ENCODE peak calls at places on chromosome 13, in ten cellular contexts. One of them, this sample, is unnamed.

GRCh38 chr13:65926750-65927171 is 1303.4 kb downstream of the PCDH9 start:
- DNase-seq in AG09309: no peak
- DNase-seq in GOT3: no peak
- DNase-seq in naive thymus-derived CD8-positive, alpha-beta T cell: no peak
- DNase-seq in bronchial epithelial cell: no peak
- DNase-seq in amygdala: peak; percentile 1
- DNase-seq in stimulated activated CD8-positive, alpha-beta memory T cell treated with anti-CD3 and anti-CD28 coated beads, Interleukin-7, amount 100 ng/mL, for 4 hours: no peak
- DNase-seq in fibroblast of the conjunctiva: no peak
- DNase-seq in M059J: peak; percentile 4
- DNase-seq in HT1080: no peak
- DNase-seq in this sample: no peak

GRCh38 chr13:41008349-41008980 is 10.7 kb downstream of the ELF1 start:
- DNase-seq in GOT3: no peak
- DNase-seq in HT1080: peak; percentile 88
- DNase-seq in AG09309: peak; percentile 42
- DNase-seq in fibroblast of the conjunctiva: peak; percentile 67
- DNase-seq in stimulated activated CD8-positive, alpha-beta memory T cell treated with anti-CD3 and anti-CD28 coated beads, Interleukin-7, amount 100 ng/mL, for 4 hours: no peak
- DNase-seq in naive thymus-derived CD8-positive, alpha-beta T cell: no peak
- DNase-seq in M059J: peak; percentile 27
- DNase-seq in amygdala: no peak
- DNase-seq in bronchial epithelial cell: peak; percentile 94
- DNase-seq in this sample: peak; percentile 40

GRCh38 chr13:38321654-38322053 is 28.0 kb upstream of the UFM1 start:
- DNase-seq in AG09309: no peak
- DNase-seq in stimulated activated CD8-positive, alpha-beta memory T cell treated with anti-CD3 and anti-CD28 coated beads, Interleukin-7, amount 100 ng/mL, for 4 hours: no peak
- DNase-seq in fibroblast of the conjunctiva: no peak
- DNase-seq in HT1080: no peak
- DNase-seq in amygdala: no peak
- DNase-seq in bronchial epithelial cell: no peak
- DNase-seq in M059J: no peak
- DNase-seq in naive thymus-derived CD8-positive, alpha-beta T cell: no peak
- DNase-seq in GOT3: no peak
- DNase-seq in this sample: no peak

GRCh38 chr13:62512194-62513141 is 1096.8 kb upstream of the PCDH20 start:
- DNase-seq in amygdala: no peak
- DNase-seq in M059J: peak; percentile 3
- DNase-seq in naive thymus-derived CD8-positive, alpha-beta T cell: peak; percentile 3
- DNase-seq in AG09309: no peak
- DNase-seq in bronchial epithelial cell: peak; percentile 26
- DNase-seq in GOT3: no peak
- DNase-seq in HT1080: peak; percentile 28
- DNase-seq in stimulated activated CD8-positive, alpha-beta memory T cell treated with anti-CD3 and anti-CD28 coated beads, Interleukin-7, amount 100 ng/mL, for 4 hours: no peak
- DNase-seq in fibroblast of the conjunctiva: peak; percentile 5
- DNase-seq in this sample: no peak

GRCh38 chr13:28531195-28531955 is 36.4 kb upstream of the FLT1 start:
- DNase-seq in HT1080: peak; percentile 56
- DNase-seq in stimulated activated CD8-positive, alpha-beta memory T cell treated with anti-CD3 and anti-CD28 coated beads, Interleukin-7, amount 100 ng/mL, for 4 hours: no peak
- DNase-seq in AG09309: no peak
- DNase-seq in amygdala: no peak
- DNase-seq in fibroblast of the conjunctiva: no peak
- DNase-seq in naive thymus-derived CD8-positive, alpha-beta T cell: no peak
- DNase-seq in bronchial epithelial cell: no peak
- DNase-seq in GOT3: no peak
- DNase-seq in M059J: peak; percentile 59
- DNase-seq in this sample: no peak

GRCh38 chr13:51959773-51960172 is 51.5 kb downstream of the ATP7B start:
- DNase-seq in M059J: no peak
- DNase-seq in GOT3: no peak
- DNase-seq in HT1080: no peak
- DNase-seq in stimulated activated CD8-positive, alpha-beta memory T cell treated with anti-CD3 and anti-CD28 coated beads, Interleukin-7, amount 100 ng/mL, for 4 hours: no peak
- DNase-seq in bronchial epithelial cell: no peak
- DNase-seq in amygdala: no peak
- DNase-seq in fibroblast of the conjunctiva: no peak
- DNase-seq in AG09309: no peak
- DNase-seq in naive thymus-derived CD8-positive, alpha-beta T cell: no peak
- DNase-seq in this sample: no peak

GRCh38 chr13:33454844-33455256 is 169.3 kb upstream of the STARD13 start:
- DNase-seq in M059J: peak; percentile 72
- DNase-seq in bronchial epithelial cell: no peak
- DNase-seq in fibroblast of the conjunctiva: peak; percentile 22
- DNase-seq in HT1080: no peak
- DNase-seq in naive thymus-derived CD8-positive, alpha-beta T cell: no peak
- DNase-seq in GOT3: no peak
- DNase-seq in stimulated activated CD8-positive, alpha-beta memory T cell treated with anti-CD3 and anti-CD28 coated beads, Interleukin-7, amount 100 ng/mL, for 4 hours: no peak
- DNase-seq in AG09309: peak; percentile 86
- DNase-seq in amygdala: no peak
- DNase-seq in this sample: peak; percentile 25

GRCh38 chr13:48112896-48113525 is 18.1 kb upstream of the MED4 start:
- DNase-seq in fibroblast of the conjunctiva: no peak
- DNase-seq in naive thymus-derived CD8-positive, alpha-beta T cell: no peak
- DNase-seq in HT1080: no peak
- DNase-seq in AG09309: no peak
- DNase-seq in amygdala: no peak
- DNase-seq in stimulated activated CD8-positive, alpha-beta memory T cell treated with anti-CD3 and anti-CD28 coated beads, Interleukin-7, amount 100 ng/mL, for 4 hours: no peak
- DNase-seq in bronchial epithelial cell: peak; percentile 12
- DNase-seq in M059J: peak; percentile 35
- DNase-seq in GOT3: no peak
- DNase-seq in this sample: no peak

GRCh38 chr13:73025212-73026012 is 33.4 kb upstream of the KLF5 start:
- DNase-seq in HT1080: peak; percentile 39
- DNase-seq in naive thymus-derived CD8-positive, alpha-beta T cell: no peak
- DNase-seq in bronchial epithelial cell: peak; percentile 94
- DNase-seq in AG09309: no peak
- DNase-seq in fibroblast of the conjunctiva: no peak
- DNase-seq in M059J: peak; percentile 5
- DNase-seq in stimulated activated CD8-positive, alpha-beta memory T cell treated with anti-CD3 and anti-CD28 coated beads, Interleukin-7, amount 100 ng/mL, for 4 hours: no peak
- DNase-seq in GOT3: no peak
- DNase-seq in amygdala: no peak
- DNase-seq in this sample: no peak

GRCh38 chr13:51793570-51794273 is 10.2 kb downstream of the DHRS12 start:
- DNase-seq in naive thymus-derived CD8-positive, alpha-beta T cell: no peak
- DNase-seq in amygdala: no peak
- DNase-seq in HT1080: peak; percentile 85
- DNase-seq in fibroblast of the conjunctiva: no peak
- DNase-seq in bronchial epithelial cell: peak; percentile 86
- DNase-seq in GOT3: no peak
- DNase-seq in stimulated activated CD8-positive, alpha-beta memory T cell treated with anti-CD3 and anti-CD28 coated beads, Interleukin-7, amount 100 ng/mL, for 4 hours: peak; percentile 38
- DNase-seq in M059J: peak; percentile 82
- DNase-seq in AG09309: no peak
- DNase-seq in this sample: no peak

GRCh38 chr13:95728957-95729356 is 52.0 kb downstream of the DNAJC3 start:
- DNase-seq in HT1080: no peak
- DNase-seq in naive thymus-derived CD8-positive, alpha-beta T cell: no peak
- DNase-seq in bronchial epithelial cell: no peak
- DNase-seq in AG09309: no peak
- DNase-seq in fibroblast of the conjunctiva: no peak
- DNase-seq in M059J: no peak
- DNase-seq in amygdala: no peak
- DNase-seq in stimulated activated CD8-positive, alpha-beta memory T cell treated with anti-CD3 and anti-CD28 coated beads, Interleukin-7, amount 100 ng/mL, for 4 hours: no peak
- DNase-seq in GOT3: no peak
- DNase-seq in this sample: no peak

GRCh38 chr13:114099191-114099590 is 33.2 kb downstream of the RASA3 start:
- DNase-seq in stimulated activated CD8-positive, alpha-beta memory T cell treated with anti-CD3 and anti-CD28 coated beads, Interleukin-7, amount 100 ng/mL, for 4 hours: no peak
- DNase-seq in fibroblast of the conjunctiva: peak; percentile 51
- DNase-seq in bronchial epithelial cell: no peak
- DNase-seq in M059J: peak; percentile 91
- DNase-seq in AG09309: peak; percentile 71
- DNase-seq in amygdala: no peak
- DNase-seq in GOT3: peak; percentile 21
- DNase-seq in naive thymus-derived CD8-positive, alpha-beta T cell: no peak
- DNase-seq in HT1080: peak; percentile 75
- DNase-seq in this sample: no peak

GRCh38 chr13:112696869-112697465 is 7.1 kb downstream of the ATP11A start:
- DNase-seq in GOT3: no peak
- DNase-seq in M059J: no peak
- DNase-seq in fibroblast of the conjunctiva: no peak
- DNase-seq in HT1080: no peak
- DNase-seq in naive thymus-derived CD8-positive, alpha-beta T cell: no peak
- DNase-seq in stimulated activated CD8-positive, alpha-beta memory T cell treated with anti-CD3 and anti-CD28 coated beads, Interleukin-7, amount 100 ng/mL, for 4 hours: no peak
- DNase-seq in bronchial epithelial cell: no peak
- DNase-seq in AG09309: no peak
- DNase-seq in amygdala: no peak
- DNase-seq in this sample: no peak

GRCh38 chr13:112186091-112186490 is 119.1 kb downstream of the SOX1 start:
- DNase-seq in HT1080: no peak
- DNase-seq in naive thymus-derived CD8-positive, alpha-beta T cell: no peak
- DNase-seq in amygdala: no peak
- DNase-seq in GOT3: no peak
- DNase-seq in M059J: no peak
- DNase-seq in fibroblast of the conjunctiva: no peak
- DNase-seq in stimulated activated CD8-positive, alpha-beta memory T cell treated with anti-CD3 and anti-CD28 coated beads, Interleukin-7, amount 100 ng/mL, for 4 hours: no peak
- DNase-seq in AG09309: no peak
- DNase-seq in bronchial epithelial cell: no peak
- DNase-seq in this sample: no peak

GRCh38 chr13:28685892-28686291 is 27.0 kb downstream of the POMP start:
- DNase-seq in bronchial epithelial cell: no peak
- DNase-seq in GOT3: no peak
- DNase-seq in amygdala: no peak
- DNase-seq in M059J: no peak
- DNase-seq in fibroblast of the conjunctiva: no peak
- DNase-seq in stimulated activated CD8-positive, alpha-beta memory T cell treated with anti-CD3 and anti-CD28 coated beads, Interleukin-7, amount 100 ng/mL, for 4 hours: no peak
- DNase-seq in HT1080: no peak
- DNase-seq in naive thymus-derived CD8-positive, alpha-beta T cell: no peak
- DNase-seq in AG09309: no peak
- DNase-seq in this sample: no peak

GRCh38 chr13:66927562-66927961 is 302.6 kb downstream of the PCDH9 start:
- DNase-seq in bronchial epithelial cell: peak; percentile 54
- DNase-seq in HT1080: no peak
- DNase-seq in amygdala: no peak
- DNase-seq in fibroblast of the conjunctiva: no peak
- DNase-seq in AG09309: no peak
- DNase-seq in GOT3: no peak
- DNase-seq in stimulated activated CD8-positive, alpha-beta memory T cell treated with anti-CD3 and anti-CD28 coated beads, Interleukin-7, amount 100 ng/mL, for 4 hours: no peak
- DNase-seq in M059J: no peak
- DNase-seq in naive thymus-derived CD8-positive, alpha-beta T cell: no peak
- DNase-seq in this sample: no peak

GRCh38 chr13:46778879-46779278 is 18.1 kb downstream of the ESD start:
- DNase-seq in HT1080: no peak
- DNase-seq in M059J: peak; percentile 38
- DNase-seq in stimulated activated CD8-positive, alpha-beta memory T cell treated with anti-CD3 and anti-CD28 coated beads, Interleukin-7, amount 100 ng/mL, for 4 hours: no peak
- DNase-seq in GOT3: no peak
- DNase-seq in naive thymus-derived CD8-positive, alpha-beta T cell: no peak
- DNase-seq in fibroblast of the conjunctiva: no peak
- DNase-seq in amygdala: no peak
- DNase-seq in bronchial epithelial cell: no peak
- DNase-seq in AG09309: no peak
- DNase-seq in this sample: no peak

GRCh38 chr13:20988909-20989735 is 72.3 kb downstream of the LATS2 start:
- DNase-seq in bronchial epithelial cell: no peak
- DNase-seq in fibroblast of the conjunctiva: no peak
- DNase-seq in M059J: no peak
- DNase-seq in HT1080: no peak
- DNase-seq in naive thymus-derived CD8-positive, alpha-beta T cell: no peak
- DNase-seq in AG09309: no peak
- DNase-seq in stimulated activated CD8-positive, alpha-beta memory T cell treated with anti-CD3 and anti-CD28 coated beads, Interleukin-7, amount 100 ng/mL, for 4 hours: no peak
- DNase-seq in amygdala: no peak
- DNase-seq in GOT3: no peak
- DNase-seq in this sample: no peak

This sample was measured in HS-5.